ENCODE peak calls at places on chromosomes 13 and 19, in four cellular contexts. O, X, F and W are unnamed samples.

GRCh38 chr19:57276430-57276829 is 3.9 kb upstream of the ZNF460 start:
- DNase-seq in X (no peak), F (no peak), O (no peak), W (no peak)

GRCh38 chr19:17248011-17248776 is 2.5 kb upstream of the NR2F6 start:
- DNase-seq in X (no peak), F (no peak), O (no peak), W (no peak)

GRCh38 chr19:40598918-40599307 is 2.3 kb upstream of the LTBP4 start:
- DNase-seq in F (no peak), X (peak), O (no peak), W (no peak)

GRCh38 chr19:280541-281007 is 10.6 kb downstream of the PLPP2 start:
- DNase-seq in O (no peak), F (no peak), X (no peak), W (no peak)

GRCh38 chr13:33722216-33722900 is 95.6 kb upstream of the RFC3 start:
- DNase-seq in O (no peak), F (no peak), X (no peak), W (no peak)

GRCh38 chr19:6216236-6216995 is 63.4 kb downstream of the MLLT1 start:
- DNase-seq in X (peak), O (no peak), F (no peak), W (no peak)

GRCh38 chr13:109465151-109465550 is 321.2 kb downstream of the IRS2 start:
- DNase-seq in F (no peak), X (no peak), O (no peak), W (no peak)

GRCh38 chr13:104962411-104962810 is 1573.1 kb downstream of the EFNB2 start:
- DNase-seq in O (no peak), X (no peak), F (no peak), W (no peak)

GRCh38 chr13:74444161-74444571 is 310.0 kb upstream of the KLF12 start:
- DNase-seq in O (no peak), X (no peak), F (no peak), W (no peak)

GRCh38 chr19:22517496-22518411 is 95.6 kb upstream of the ZNF98 start:
- DNase-seq in O (no peak), F (no peak), X (peak), W (no peak)

GRCh38 chr19:18839465-18840287 is 7.9 kb downstream of the UPF1 start:
- DNase-seq in O (no peak), F (no peak), X (peak), W (no peak)

GRCh38 chr19:52191374-52191773 is 1.5 kb downstream of the PPP2R1A start:
- DNase-seq in X (no peak), F (no peak), O (peak), W (no peak)

GRCh38 chr19:17681505-17682125 is 6.5 kb downstream of the UNC13A start:
- DNase-seq in F (peak), X (peak), O (peak), W (no peak)

GRCh38 chr19:17862711-17863519 is 3.2 kb downstream of the RPL18A start:
- DNase-seq in F (no peak), X (no peak), O (no peak), W (no peak)

GRCh38 chr13:44312131-44312530 is 61.5 kb upstream of the SERP2 start:
- DNase-seq in F (no peak), O (no peak), X (no peak), W (no peak)

GRCh38 chr13:73061478-73062275 is 2.9 kb downstream of the KLF5 start:
- DNase-seq in F (no peak), X (no peak), O (no peak), W (no peak)

GRCh38 chr19:39557791-39558622 is 18.0 kb upstream of the EID2 start:
- DNase-seq in X (no peak), F (no peak), O (no peak), W (no peak)

GRCh38 chr13:50030315-50030714 is 15.1 kb downstream of the KCNRG start:
- DNase-seq in X (no peak), O (no peak), F (no peak), W (no peak)

GRCh38 chr19:996051-996838 is 4.0 kb upstream of the GRIN3B start:
- DNase-seq in O (no peak), F (peak), X (peak), W (no peak)

GRCh38 chr13:34124912-34125311 is 307.0 kb downstream of the RFC3 start:
- DNase-seq in F (no peak), O (peak), X (no peak), W (no peak)

GRCh38 chr13:41802684-41803554 is 158.0 kb downstream of the VWA8 start:
- DNase-seq in O (no peak), X (no peak), F (no peak), W (no peak)

GRCh38 chr19:41546386-41546789 is 29.6 kb upstream of the CEACAM21 start:
- DNase-seq in X (peak), F (no peak), O (no peak), W (no peak)

GRCh38 chr19:38846097-38846496 is 3.7 kb downstream of the HNRNPL start:
- DNase-seq in X (peak), F (no peak), O (no peak), W (no peak)

GRCh38 chr19:15431396-15432017 is 12.7 kb upstream of the AKAP8L start:
- DNase-seq in F (no peak), O (no peak), X (peak), W (no peak)

GRCh38 chr19:3346677-3347353 is 19.6 kb upstream of the NFIC start:
- DNase-seq in F (no peak), O (peak), X (peak), W (no peak)

GRCh38 chr19:57110592-57111328 is 9.0 kb upstream of the USP29 start:
- DNase-seq in F (no peak), O (no peak), X (no peak), W (no peak)

GRCh38 chr13:46866150-46866549 is 30.7 kb downstream of the HTR2A start:
- DNase-seq in O (peak), F (no peak), X (peak), W (peak)

GRCh38 chr13:108985166-108985565 is 355.8 kb downstream of the MYO16 start:
- DNase-seq in O (no peak), X (no peak), F (no peak), W (no peak)

GRCh38 chr13:66405908-66406802 is 824.0 kb downstream of the PCDH9 start:
- DNase-seq in X (no peak), O (no peak), F (no peak), W (no peak)

GRCh38 chr19:31905980-31906948 is 439.1 kb upstream of the ZNF507 start:
- DNase-seq in F (no peak), X (peak), O (no peak), W (no peak)

GRCh38 chr19:11963566-11964355 is 1.1 kb upstream of the ZNF763 start:
- DNase-seq in O (peak), X (peak), F (peak), W (no peak)